ENCODE peak calls at places on chromosomes 5 and 9, in seven cellular contexts. T is central memory CD4-positive, alpha-beta T cell; Q is NCI-H1092; J is NCI-H2171; V is stimulated activated CD4-positive, alpha-beta T cell treated with anti-CD3 and anti-CD28 coated beads, Interleukin-15, amount 100 ng/mL, for 1 hour; P is DMS 273 treated with DMSO at 0.1 percent for 48 hours; C is NCI-H774. H is an unnamed sample.

GRCh38 chr5:67209141-67209771 is 12.7 kb upstream of the CD180 start:
- DNase-seq in T (peak), Q (peak), J (peak), V (no peak), P (peak), C (peak), H (peak)

GRCh38 chr9:91720746-91721705 is 229.0 kb downstream of the ROR2 start:
- DNase-seq in T (no peak), Q (no peak), J (no peak), V (no peak), P (no peak), C (no peak), H (no peak)

GRCh38 chr5:154465169-154465568 is 12.9 kb downstream of the HAND1 start:
- DNase-seq in T (no peak), Q (no peak), J (no peak), V (no peak), P (no peak), C (no peak), H (no peak)

GRCh38 chr9:127664678-127665507 is 41.9 kb upstream of the CFAP157 start:
- DNase-seq in T (no peak), Q (no peak), J (no peak), V (no peak), P (no peak), C (no peak), H (no peak)

GRCh38 chr5:14364576-14365472 is 216.8 kb upstream of the OTULINL start:
- DNase-seq in T (no peak), Q (no peak), J (peak), V (no peak), P (no peak), C (peak), H (peak)

GRCh38 chr9:2771661-2772060 is 54.4 kb downstream of the KCNV2 start:
- DNase-seq in T (no peak), Q (no peak), J (no peak), V (no peak), P (no peak), C (no peak), H (no peak)

GRCh38 chr5:32794086-32794485 is 83.0 kb downstream of the NPR3 start:
- DNase-seq in T (no peak), Q (no peak), J (no peak), V (no peak), P (no peak), C (no peak), H (no peak)

GRCh38 chr9:98365227-98365669 is 109.8 kb upstream of the TBC1D2 start:
- DNase-seq in T (no peak), Q (no peak), J (no peak), V (no peak), P (no peak), C (no peak), H (no peak)

GRCh38 chr5:123597018-123597417 is 85.0 kb downstream of the CSNK1G3 start:
- DNase-seq in T (no peak), Q (no peak), J (no peak), V (no peak), P (no peak), C (no peak), H (no peak)

GRCh38 chr9:136078025-136078424 is 17.1 kb downstream of the NACC2 start:
- DNase-seq in T (no peak), Q (no peak), J (no peak), V (no peak), P (no peak), C (no peak), H (no peak)

GRCh38 chr5:55176176-55176818 is 3.3 kb upstream of the CDC20B start:
- DNase-seq in T (no peak), Q (peak), J (peak), V (no peak), P (peak), C (peak), H (peak)

GRCh38 chr9:136488247-136489214 is 5.7 kb upstream of the SEC16A start:
- DNase-seq in T (peak), Q (no peak), J (peak), V (peak), P (no peak), C (peak), H (peak)

GRCh38 chr5:55668356-55668755 is 43.8 kb downstream of the SLC38A9 start:
- DNase-seq in T (no peak), Q (no peak), J (no peak), V (no peak), P (no peak), C (no peak), H (no peak)

GRCh38 chr5:32990593-32991415 is 279.7 kb downstream of the NPR3 start:
- DNase-seq in T (no peak), Q (no peak), J (no peak), V (no peak), P (no peak), C (no peak), H (no peak)

H was measured in NCI-H1417.